ENCODE peak calls at places on chromosomes 11 and 22, in eight cellular contexts. One of them, this sample, is unnamed.

GRCh38 chr11:118051611-118052461 is 25.0 kb upstream of the TMPRSS4 start:
- DNase-seq in globus pallidus: no peak
- DNase-seq in right cardiac atrium: no peak
- DNase-seq in germinal center: no peak
- DNase-seq in stimulated activated CD4-positive, alpha-beta T cell treated with anti-CD3 and anti-CD28 coated beads, Interleukin-2, amount 100 ng/mL, for 24 hours: peak
- DNase-seq in DMS79 treated with DMSO at 0.1 percent for 48 hours: no peak
- DNase-seq in AG10803: no peak
- DNase-seq in T-helper 9 cell: peak
- DNase-seq in this sample: no peak

GRCh38 chr11:94132152-94132558 is 3.5 kb downstream of the PANX1 start:
- DNase-seq in globus pallidus: no peak
- DNase-seq in right cardiac atrium: peak
- DNase-seq in DMS79 treated with DMSO at 0.1 percent for 48 hours: no peak
- DNase-seq in T-helper 9 cell: no peak
- DNase-seq in germinal center: no peak
- DNase-seq in AG10803: peak
- DNase-seq in stimulated activated CD4-positive, alpha-beta T cell treated with anti-CD3 and anti-CD28 coated beads, Interleukin-2, amount 100 ng/mL, for 24 hours: no peak
- DNase-seq in this sample: no peak

GRCh38 chr11:39651857-39652461 is 1807.5 kb downstream of the LRRC4C start:
- DNase-seq in AG10803: no peak
- DNase-seq in right cardiac atrium: no peak
- DNase-seq in DMS79 treated with DMSO at 0.1 percent for 48 hours: no peak
- DNase-seq in T-helper 9 cell: no peak
- DNase-seq in germinal center: no peak
- DNase-seq in stimulated activated CD4-positive, alpha-beta T cell treated with anti-CD3 and anti-CD28 coated beads, Interleukin-2, amount 100 ng/mL, for 24 hours: no peak
- DNase-seq in globus pallidus: no peak
- DNase-seq in this sample: no peak

GRCh38 chr11:364991-365390 is 4.3 kb upstream of the B4GALNT4 start:
- DNase-seq in germinal center: no peak
- DNase-seq in stimulated activated CD4-positive, alpha-beta T cell treated with anti-CD3 and anti-CD28 coated beads, Interleukin-2, amount 100 ng/mL, for 24 hours: no peak
- DNase-seq in right cardiac atrium: no peak
- DNase-seq in globus pallidus: no peak
- DNase-seq in AG10803: no peak
- DNase-seq in T-helper 9 cell: no peak
- DNase-seq in DMS79 treated with DMSO at 0.1 percent for 48 hours: no peak
- DNase-seq in this sample: no peak

GRCh38 chr22:32448980-32449379 is 15.3 kb downstream of the BPIFC start:
- DNase-seq in AG10803: no peak
- DNase-seq in T-helper 9 cell: no peak
- DNase-seq in right cardiac atrium: no peak
- DNase-seq in germinal center: no peak
- DNase-seq in stimulated activated CD4-positive, alpha-beta T cell treated with anti-CD3 and anti-CD28 coated beads, Interleukin-2, amount 100 ng/mL, for 24 hours: no peak
- DNase-seq in DMS79 treated with DMSO at 0.1 percent for 48 hours: peak
- DNase-seq in globus pallidus: no peak
- DNase-seq in this sample: no peak

GRCh38 chr22:31244044-31244942 is 32.2 kb downstream of the LIMK2 start:
- DNase-seq in AG10803: peak
- DNase-seq in globus pallidus: no peak
- DNase-seq in T-helper 9 cell: no peak
- DNase-seq in right cardiac atrium: no peak
- DNase-seq in germinal center: no peak
- DNase-seq in DMS79 treated with DMSO at 0.1 percent for 48 hours: no peak
- DNase-seq in stimulated activated CD4-positive, alpha-beta T cell treated with anti-CD3 and anti-CD28 coated beads, Interleukin-2, amount 100 ng/mL, for 24 hours: no peak
- DNase-seq in this sample: no peak

GRCh38 chr11:3983101-3983500 is 111.5 kb upstream of the RRM1 start:
- DNase-seq in T-helper 9 cell: no peak
- DNase-seq in globus pallidus: no peak
- DNase-seq in stimulated activated CD4-positive, alpha-beta T cell treated with anti-CD3 and anti-CD28 coated beads, Interleukin-2, amount 100 ng/mL, for 24 hours: no peak
- DNase-seq in right cardiac atrium: no peak
- DNase-seq in DMS79 treated with DMSO at 0.1 percent for 48 hours: no peak
- DNase-seq in germinal center: no peak
- DNase-seq in AG10803: no peak
- DNase-seq in this sample: no peak

GRCh38 chr11:59766542-59766941 is 11.4 kb downstream of the STX3 start:
- DNase-seq in right cardiac atrium: no peak
- DNase-seq in AG10803: no peak
- DNase-seq in DMS79 treated with DMSO at 0.1 percent for 48 hours: no peak
- DNase-seq in T-helper 9 cell: no peak
- DNase-seq in germinal center: no peak
- DNase-seq in globus pallidus: no peak
- DNase-seq in stimulated activated CD4-positive, alpha-beta T cell treated with anti-CD3 and anti-CD28 coated beads, Interleukin-2, amount 100 ng/mL, for 24 hours: no peak
- DNase-seq in this sample: no peak

GRCh38 chr11:32210601-32211000 is 119.7 kb downstream of the RCN1 start:
- DNase-seq in right cardiac atrium: no peak
- DNase-seq in T-helper 9 cell: no peak
- DNase-seq in DMS79 treated with DMSO at 0.1 percent for 48 hours: no peak
- DNase-seq in globus pallidus: no peak
- DNase-seq in germinal center: no peak
- DNase-seq in AG10803: peak
- DNase-seq in stimulated activated CD4-positive, alpha-beta T cell treated with anti-CD3 and anti-CD28 coated beads, Interleukin-2, amount 100 ng/mL, for 24 hours: no peak
- DNase-seq in this sample: no peak

GRCh38 chr22:22692707-22693530 is 48.5 kb downstream of the GGTLC2 start:
- DNase-seq in AG10803: peak
- DNase-seq in globus pallidus: no peak
- DNase-seq in stimulated activated CD4-positive, alpha-beta T cell treated with anti-CD3 and anti-CD28 coated beads, Interleukin-2, amount 100 ng/mL, for 24 hours: peak
- DNase-seq in DMS79 treated with DMSO at 0.1 percent for 48 hours: peak
- DNase-seq in germinal center: peak
- DNase-seq in T-helper 9 cell: peak
- DNase-seq in right cardiac atrium: peak
- DNase-seq in this sample: peak